ENCODE peak calls at places on chromosomes 2 and 18, in ten cellular contexts. A is tibial artery, K is stromal cell of bone marrow, B is lung microvascular endothelial cell, I is AG20443, L is Peyer's patch, W is A172, J is cerebellar cortex, T is cardiac septum, M is A549. H is an unnamed sample.

GRCh38 chr2:3631851-3632659 is 25.9 kb upstream of the ALLC start:
- DNase-seq in B (no peak), K (no peak), I (no peak), L (peak; percentile 40), W (no peak), A (peak; percentile 50), J (no peak), M (no peak), T (peak; percentile 15), H (no peak)

GRCh38 chr2:220163486-220163885 is 536.1 kb downstream of the SLC4A3 start:
- DNase-seq in I (no peak), T (no peak), M (no peak), J (no peak), W (no peak), K (no peak), A (no peak), L (no peak), B (no peak), H (no peak)

GRCh38 chr2:15795426-15795825 is 144.9 kb upstream of the MYCN start:
- DNase-seq in K (no peak), W (no peak), J (no peak), B (no peak), L (no peak), T (no peak), I (no peak), M (no peak), A (no peak), H (no peak)

GRCh38 chr2:72883356-72883962 is 3.7 kb upstream of the SPR start:
- DNase-seq in L (no peak), I (peak; percentile 65), A (no peak), J (no peak), K (no peak), M (peak; percentile 34), T (no peak), W (peak; percentile 44), B (peak; percentile 53), H (peak; percentile 57)

GRCh38 chr18:63073481-63073880 is 246.1 kb downstream of the BCL2 start:
- DNase-seq in J (no peak), K (no peak), M (peak; percentile 21), B (no peak), A (no peak), W (no peak), T (no peak), I (no peak), L (peak; percentile 64), H (peak; percentile 26)

GRCh38 chr2:161905389-161906046 is 168.5 kb downstream of the DPP4 start:
- DNase-seq in K (peak; percentile 35), W (peak; percentile 73), J (no peak), L (no peak), M (peak; percentile 9), I (no peak), T (no peak), A (no peak), B (peak; percentile 96), H (peak; percentile 36)

GRCh38 chr18:23313379-23313778 is 139.7 kb upstream of the RIOK3 start:
- DNase-seq in J (no peak), B (no peak), L (no peak), K (no peak), A (no peak), M (no peak), I (no peak), T (no peak), W (no peak), H (no peak)

GRCh38 chr2:144854596-144854995 is 334.7 kb upstream of the ZEB2 start:
- DNase-seq in M (no peak), I (no peak), T (no peak), A (no peak), K (no peak), J (no peak), L (no peak), B (no peak), W (no peak), H (no peak)

GRCh38 chr2:238061310-238062202 is 755 bp downstream of the SCLY start:
- DNase-seq in L (peak; percentile 57), B (peak; percentile 47), W (peak; percentile 42), J (peak; percentile 34), A (no peak), T (no peak), M (peak; percentile 49), K (no peak), I (peak; percentile 45), H (peak; percentile 74)

GRCh38 chr18:34345738-34346137 is 121.0 kb upstream of the NOL4 start:
- DNase-seq in I (no peak), A (no peak), W (no peak), L (no peak), M (no peak), J (no peak), T (no peak), K (no peak), B (no peak), H (no peak)